ENCODE peak calls at places on chromosomes 5 and 9, in ten cellular contexts. One of them, this sample, is unnamed.

GRCh38 chr5:74506119-74506518 is 134.4 kb downstream of the ENC1 start:
- DNase-seq in PC-3: no peak
- DNase-seq in lower lobe of right lung: no peak
- DNase-seq in body of pancreas: no peak
- DNase-seq in IMR-90: no peak
- DNase-seq in left ventricle myocardium inferior: no peak
- DNase-seq in A549: no peak
- DNase-seq in dorsolateral prefrontal cortex: no peak
- DNase-seq in GM20000: no peak
- DNase-seq in progenitor cell of endocrine pancreas: no peak
- DNase-seq in this sample: no peak

GRCh38 chr9:21070171-21070571 is 7.6 kb downstream of the IFNB1 start:
- DNase-seq in PC-3: peak
- DNase-seq in lower lobe of right lung: no peak
- DNase-seq in body of pancreas: peak
- DNase-seq in IMR-90: peak
- DNase-seq in left ventricle myocardium inferior: no peak
- DNase-seq in A549: peak
- DNase-seq in dorsolateral prefrontal cortex: peak
- DNase-seq in GM20000: no peak
- DNase-seq in progenitor cell of endocrine pancreas: no peak
- DNase-seq in this sample: no peak

GRCh38 chr9:135344915-135345500 is 134.6 kb upstream of the PPP1R26 start:
- DNase-seq in PC-3: no peak
- DNase-seq in lower lobe of right lung: peak
- DNase-seq in body of pancreas: no peak
- DNase-seq in IMR-90: no peak
- DNase-seq in left ventricle myocardium inferior: no peak
- DNase-seq in A549: no peak
- DNase-seq in dorsolateral prefrontal cortex: no peak
- DNase-seq in GM20000: no peak
- DNase-seq in progenitor cell of endocrine pancreas: no peak
- DNase-seq in this sample: peak

GRCh38 chr5:144060598-144060997 is 109.9 kb downstream of the YIPF5 start:
- DNase-seq in PC-3: peak
- DNase-seq in lower lobe of right lung: no peak
- DNase-seq in body of pancreas: no peak
- DNase-seq in IMR-90: peak
- DNase-seq in left ventricle myocardium inferior: no peak
- DNase-seq in A549: no peak
- DNase-seq in dorsolateral prefrontal cortex: no peak
- DNase-seq in GM20000: no peak
- DNase-seq in progenitor cell of endocrine pancreas: no peak
- DNase-seq in this sample: no peak

GRCh38 chr9:104286792-104287191 is 192.7 kb downstream of the SMC2 start:
- DNase-seq in PC-3: peak
- DNase-seq in lower lobe of right lung: no peak
- DNase-seq in body of pancreas: no peak
- DNase-seq in IMR-90: no peak
- DNase-seq in left ventricle myocardium inferior: no peak
- DNase-seq in A549: no peak
- DNase-seq in dorsolateral prefrontal cortex: no peak
- DNase-seq in GM20000: no peak
- DNase-seq in progenitor cell of endocrine pancreas: no peak
- DNase-seq in this sample: no peak

GRCh38 chr5:111252799-111253564 is 28.8 kb downstream of the CAMK4 start:
- DNase-seq in PC-3: no peak
- DNase-seq in lower lobe of right lung: no peak
- DNase-seq in body of pancreas: no peak
- DNase-seq in IMR-90: no peak
- DNase-seq in left ventricle myocardium inferior: no peak
- DNase-seq in A549: no peak
- DNase-seq in dorsolateral prefrontal cortex: no peak
- DNase-seq in GM20000: peak
- DNase-seq in progenitor cell of endocrine pancreas: no peak
- DNase-seq in this sample: no peak

GRCh38 chr5:152271420-152271819 is 133.7 kb downstream of the NMUR2 start:
- DNase-seq in PC-3: peak
- DNase-seq in lower lobe of right lung: no peak
- DNase-seq in body of pancreas: peak
- DNase-seq in IMR-90: no peak
- DNase-seq in left ventricle myocardium inferior: no peak
- DNase-seq in A549: peak
- DNase-seq in dorsolateral prefrontal cortex: peak
- DNase-seq in GM20000: peak
- DNase-seq in progenitor cell of endocrine pancreas: no peak
- DNase-seq in this sample: no peak

GRCh38 chr5:169350759-169351240 is 49.9 kb upstream of the SLIT3 start:
- DNase-seq in PC-3: peak
- DNase-seq in lower lobe of right lung: no peak
- DNase-seq in body of pancreas: peak
- DNase-seq in IMR-90: peak
- DNase-seq in left ventricle myocardium inferior: no peak
- DNase-seq in A549: peak
- DNase-seq in dorsolateral prefrontal cortex: no peak
- DNase-seq in GM20000: no peak
- DNase-seq in progenitor cell of endocrine pancreas: no peak
- DNase-seq in this sample: no peak

GRCh38 chr5:38463634-38464521 is 92.6 kb downstream of the LIFR start:
- DNase-seq in PC-3: peak
- DNase-seq in lower lobe of right lung: no peak
- DNase-seq in body of pancreas: peak
- DNase-seq in IMR-90: peak
- DNase-seq in left ventricle myocardium inferior: no peak
- DNase-seq in A549: peak
- DNase-seq in dorsolateral prefrontal cortex: no peak
- DNase-seq in GM20000: no peak
- DNase-seq in progenitor cell of endocrine pancreas: no peak
- DNase-seq in this sample: no peak

GRCh38 chr5:72244862-72245371 is 75.1 kb downstream of the MRPS27 start:
- DNase-seq in PC-3: peak
- DNase-seq in lower lobe of right lung: no peak
- DNase-seq in body of pancreas: peak
- DNase-seq in IMR-90: peak
- DNase-seq in left ventricle myocardium inferior: no peak
- DNase-seq in A549: peak
- DNase-seq in dorsolateral prefrontal cortex: peak
- DNase-seq in GM20000: peak
- DNase-seq in progenitor cell of endocrine pancreas: no peak
- DNase-seq in this sample: no peak

GRCh38 chr9:70519912-70520724 is 105.7 kb upstream of the KLF9 start:
- DNase-seq in PC-3: no peak
- DNase-seq in lower lobe of right lung: no peak
- DNase-seq in body of pancreas: no peak
- DNase-seq in IMR-90: no peak
- DNase-seq in left ventricle myocardium inferior: no peak
- DNase-seq in A549: no peak
- DNase-seq in dorsolateral prefrontal cortex: peak
- DNase-seq in GM20000: peak
- DNase-seq in progenitor cell of endocrine pancreas: no peak
- DNase-seq in this sample: no peak

GRCh38 chr5:181054871-181055494 is 14.9 kb downstream of the BTNL9 start:
- DNase-seq in PC-3: no peak
- DNase-seq in lower lobe of right lung: no peak
- DNase-seq in body of pancreas: no peak
- DNase-seq in IMR-90: no peak
- DNase-seq in left ventricle myocardium inferior: no peak
- DNase-seq in A549: no peak
- DNase-seq in dorsolateral prefrontal cortex: no peak
- DNase-seq in GM20000: peak
- DNase-seq in progenitor cell of endocrine pancreas: no peak
- DNase-seq in this sample: no peak

DNA sequence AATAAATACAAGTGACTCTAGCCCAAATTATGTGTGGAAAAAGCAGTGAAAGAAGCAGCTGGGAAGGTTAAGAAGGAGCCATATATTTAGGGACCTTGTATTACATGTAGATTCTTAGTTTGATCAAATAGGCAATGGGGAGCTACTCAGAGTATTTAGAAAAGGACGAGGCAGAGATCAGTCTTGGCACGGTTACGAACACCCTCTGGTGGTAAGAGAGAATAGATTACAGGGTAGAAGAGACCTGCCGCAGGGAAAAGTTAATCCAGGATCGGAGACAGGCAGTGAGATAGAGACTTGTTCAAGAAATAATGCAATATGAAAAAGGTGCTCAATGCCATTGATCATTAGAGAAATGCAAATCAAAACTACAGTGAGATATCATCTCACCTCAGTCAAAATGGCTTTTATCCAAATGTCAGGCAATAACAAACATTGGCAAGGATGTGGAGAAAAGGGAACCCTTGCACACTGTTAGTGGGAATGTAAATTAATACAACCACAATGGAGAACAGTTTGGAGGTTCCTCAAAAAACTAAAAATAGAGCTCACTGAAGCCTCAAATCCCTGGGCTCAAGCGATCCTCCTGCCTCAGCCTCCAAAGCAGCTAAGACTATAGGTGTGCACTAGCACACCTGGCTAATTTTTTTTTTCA is 12.0 kb downstream of the INIP start:
- DNase-seq in PC-3: peak
- DNase-seq in lower lobe of right lung: no peak
- DNase-seq in body of pancreas: peak
- DNase-seq in IMR-90: peak
- DNase-seq in left ventricle myocardium inferior: no peak
- DNase-seq in A549: no peak
- DNase-seq in dorsolateral prefrontal cortex: peak
- DNase-seq in GM20000: no peak
- DNase-seq in progenitor cell of endocrine pancreas: no peak
- DNase-seq in this sample: peak
- TF ChIP-seq CTCF in PC-3: peak
- TF ChIP-seq CTCF in lower lobe of right lung: peak
- TF ChIP-seq CTCF in body of pancreas: peak
- TF ChIP-seq CTCF in IMR-90: peak
- TF ChIP-seq CTCF in left ventricle myocardium inferior: peak
- TF ChIP-seq CTCF in A549: peak
- TF ChIP-seq CTCF in dorsolateral prefrontal cortex: peak
- TF ChIP-seq CTCF in GM20000: no peak
- TF ChIP-seq CTCF in progenitor cell of endocrine pancreas: peak
- TF ChIP-seq CTCF in this sample: peak

DNA sequence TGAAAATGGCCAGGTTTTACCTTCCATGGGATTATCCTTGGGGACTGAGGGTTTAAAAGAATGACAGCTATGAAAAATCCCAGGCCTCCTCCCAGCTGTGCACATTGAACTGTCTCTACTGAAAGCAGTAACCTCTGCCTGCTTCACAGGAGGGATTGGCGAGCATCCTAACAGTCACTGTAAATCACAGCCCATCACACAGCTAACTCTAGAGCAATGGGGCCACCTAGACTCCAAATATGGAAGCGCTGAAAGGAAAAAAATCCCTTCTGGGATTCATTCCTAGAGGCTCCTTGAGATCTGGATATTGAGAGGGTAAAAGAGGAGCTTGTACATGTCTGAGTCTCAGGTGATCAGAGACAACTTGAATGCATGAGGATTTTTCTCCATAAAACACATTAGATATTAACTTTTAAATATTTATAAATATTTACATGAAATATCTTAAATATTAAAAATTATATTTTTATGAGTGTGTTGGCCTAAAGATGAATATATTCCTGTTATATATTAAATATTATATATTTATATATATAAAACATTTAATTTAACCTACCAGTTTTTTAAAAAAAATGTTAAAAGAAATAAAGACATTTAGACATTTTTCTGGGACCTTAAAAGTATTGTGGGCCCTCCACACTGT is 133.8 kb upstream of the SLC24A2 start:
- DNase-seq in PC-3: peak
- DNase-seq in lower lobe of right lung: no peak
- DNase-seq in body of pancreas: peak
- DNase-seq in IMR-90: peak
- DNase-seq in left ventricle myocardium inferior: no peak
- DNase-seq in A549: peak
- DNase-seq in dorsolateral prefrontal cortex: peak
- DNase-seq in GM20000: no peak
- DNase-seq in progenitor cell of endocrine pancreas: no peak
- DNase-seq in this sample: no peak
- TF ChIP-seq CTCF in PC-3: peak
- TF ChIP-seq CTCF in lower lobe of right lung: peak
- TF ChIP-seq CTCF in body of pancreas: peak
- TF ChIP-seq CTCF in IMR-90: peak
- TF ChIP-seq CTCF in left ventricle myocardium inferior: peak
- TF ChIP-seq CTCF in A549: peak
- TF ChIP-seq CTCF in dorsolateral prefrontal cortex: peak
- TF ChIP-seq CTCF in GM20000: no peak
- TF ChIP-seq CTCF in progenitor cell of endocrine pancreas: peak
- TF ChIP-seq CTCF in this sample: peak

DNA sequence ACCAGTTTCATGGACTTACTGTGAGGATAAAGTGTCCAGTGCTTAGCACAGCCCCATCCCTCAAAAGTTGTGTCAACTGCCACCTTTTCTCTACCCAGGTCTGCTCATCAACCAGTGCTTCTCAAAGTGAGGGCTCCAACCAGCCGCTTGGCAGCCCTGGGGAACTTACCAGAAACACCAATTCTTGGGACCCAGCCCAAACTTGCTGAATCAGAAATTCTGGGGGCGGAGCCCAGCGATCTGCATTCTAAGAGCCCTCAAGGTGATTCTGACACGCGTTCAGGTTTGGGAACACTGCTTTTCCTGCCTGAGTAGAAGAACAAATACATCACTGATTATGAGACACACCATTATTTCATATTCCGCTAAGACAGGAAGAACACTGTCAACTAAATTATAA is 132.0 kb downstream of the NSG2 start:
- DNase-seq in PC-3: no peak
- DNase-seq in lower lobe of right lung: no peak
- DNase-seq in body of pancreas: no peak
- DNase-seq in IMR-90: no peak
- DNase-seq in left ventricle myocardium inferior: no peak
- DNase-seq in A549: no peak
- DNase-seq in dorsolateral prefrontal cortex: no peak
- DNase-seq in GM20000: no peak
- DNase-seq in progenitor cell of endocrine pancreas: no peak
- DNase-seq in this sample: no peak
- TF ChIP-seq CTCF in PC-3: no peak
- TF ChIP-seq CTCF in lower lobe of right lung: no peak
- TF ChIP-seq CTCF in body of pancreas: no peak
- TF ChIP-seq CTCF in IMR-90: no peak
- TF ChIP-seq CTCF in left ventricle myocardium inferior: no peak
- TF ChIP-seq CTCF in A549: no peak
- TF ChIP-seq CTCF in dorsolateral prefrontal cortex: no peak
- TF ChIP-seq CTCF in GM20000: no peak
- TF ChIP-seq CTCF in progenitor cell of endocrine pancreas: no peak
- TF ChIP-seq CTCF in this sample: no peak

GRCh38 chr9:86241216-86241615 is 18.2 kb downstream of the C9orf153 start:
- DNase-seq in PC-3: no peak
- DNase-seq in lower lobe of right lung: no peak
- DNase-seq in body of pancreas: no peak
- DNase-seq in IMR-90: peak
- DNase-seq in left ventricle myocardium inferior: no peak
- DNase-seq in A549: no peak
- DNase-seq in dorsolateral prefrontal cortex: no peak
- DNase-seq in GM20000: no peak
- DNase-seq in progenitor cell of endocrine pancreas: no peak
- DNase-seq in this sample: no peak

GRCh38 chr9:86242012-86242411 is 17.4 kb downstream of the C9orf153 start:
- DNase-seq in PC-3: no peak
- DNase-seq in lower lobe of right lung: no peak
- DNase-seq in body of pancreas: no peak
- DNase-seq in IMR-90: no peak
- DNase-seq in left ventricle myocardium inferior: no peak
- DNase-seq in A549: no peak
- DNase-seq in dorsolateral prefrontal cortex: no peak
- DNase-seq in GM20000: no peak
- DNase-seq in progenitor cell of endocrine pancreas: no peak
- DNase-seq in this sample: no peak

GRCh38 chr9:86239053-86239770 is 20.2 kb downstream of the C9orf153 start:
- DNase-seq in PC-3: peak
- DNase-seq in lower lobe of right lung: no peak
- DNase-seq in body of pancreas: no peak
- DNase-seq in IMR-90: no peak
- DNase-seq in left ventricle myocardium inferior: no peak
- DNase-seq in A549: no peak
- DNase-seq in dorsolateral prefrontal cortex: no peak
- DNase-seq in GM20000: no peak
- DNase-seq in progenitor cell of endocrine pancreas: no peak
- DNase-seq in this sample: no peak
- TF ChIP-seq CTCF in PC-3: peak
- TF ChIP-seq CTCF in lower lobe of right lung: no peak
- TF ChIP-seq CTCF in body of pancreas: peak
- TF ChIP-seq CTCF in IMR-90: no peak
- TF ChIP-seq CTCF in left ventricle myocardium inferior: no peak
- TF ChIP-seq CTCF in A549: peak
- TF ChIP-seq CTCF in dorsolateral prefrontal cortex: peak
- TF ChIP-seq CTCF in GM20000: no peak
- TF ChIP-seq CTCF in progenitor cell of endocrine pancreas: no peak
- TF ChIP-seq CTCF in this sample: no peak

This sample was measured in neural crest cell.